ENCODE peak calls at places on chromosomes 1 and 21, in eight cellular contexts. I is A549, O is SK-N-SH, B is H1, V is ovary, S is esophagus muscularis mucosa, X is suprapubic skin, U is transverse colon. N is an unnamed sample.

GRCh38 chr1:154481058-154481457 is 21.0 kb upstream of the TDRD10 start:
- DNase-seq in V (no peak), B (no peak), U (no peak), X (peak; percentile 16), I (no peak), S (no peak), O (peak; percentile 46), N (no peak)

GRCh38 chr1:203428981-203429599 is 46.5 kb upstream of the PRELP start:
- DNase-seq in O (no peak), B (no peak), V (no peak), S (no peak), X (no peak), U (peak; percentile 79), I (no peak), N (no peak)

GRCh38 chr1:34684246-34684645 is 70.6 kb upstream of the GJB5 start:
- DNase-seq in X (no peak), S (no peak), O (no peak), V (no peak), I (no peak), B (peak; percentile 17), U (no peak), N (no peak)

GRCh38 chr1:66012076-66012769 is 219.5 kb downstream of the PDE4B start:
- DNase-seq in U (no peak), I (no peak), O (no peak), X (no peak), S (no peak), V (no peak), B (no peak), N (no peak)

GRCh38 chr1:16135501-16135900 is 20.4 kb downstream of the EPHA2 start:
- DNase-seq in U (no peak), X (no peak), O (no peak), I (no peak), V (no peak), S (no peak), B (no peak), N (no peak)

GRCh38 chr1:230057681-230058565 is 9.1 kb upstream of the GALNT2 start:
- DNase-seq in O (no peak), B (no peak), X (no peak), S (peak; percentile 88), I (no peak), V (no peak), U (no peak), N (no peak)

GRCh38 chr1:183159960-183160359 is 26.1 kb upstream of the LAMC2 start:
- DNase-seq in V (no peak), S (no peak), B (peak; percentile 2), I (peak; percentile 95), O (no peak), X (no peak), U (peak; percentile 91), N (no peak)

GRCh38 chr1:117826551-117827078 is 102.8 kb downstream of the GDAP2 start:
- DNase-seq in V (peak; percentile 44), I (peak; percentile 54), O (peak; percentile 9), B (no peak), X (peak; percentile 81), U (no peak), S (no peak), N (no peak)

GRCh38 chr1:223227486-223228196 is 84.6 kb upstream of the TLR5 start:
- DNase-seq in B (no peak), I (no peak), U (no peak), X (peak; percentile 29), S (no peak), O (no peak), V (no peak), N (no peak)

GRCh38 chr1:17765444-17766411 is 10.6 kb downstream of the ACTL8 start:
- DNase-seq in O (no peak), I (peak; percentile 76), V (no peak), X (no peak), S (no peak), U (no peak), B (no peak), N (no peak)

GRCh38 chr21:36661511-36662309 is 37.2 kb upstream of the SIM2 start:
- DNase-seq in B (no peak), O (peak; percentile 43), V (no peak), U (peak; percentile 37), S (no peak), I (peak; percentile 54), X (no peak), N (no peak)

GRCh38 chr1:201028473-201028889 is 5.0 kb upstream of the KIF21B start:
- DNase-seq in S (no peak), X (no peak), U (peak; percentile 79), O (no peak), B (no peak), V (no peak), I (no peak), N (no peak)

GRCh38 chr1:26677306-26678115 is 18.3 kb upstream of the ARID1A start:
- DNase-seq in S (peak; percentile 92), X (peak; percentile 82), O (peak; percentile 39), V (peak; percentile 82), I (peak; percentile 92), B (no peak), U (peak; percentile 92), N (peak; percentile 80)

GRCh38 chr1:165858364-165858823 is 31.0 kb downstream of the UCK2 start:
- DNase-seq in U (no peak), V (no peak), B (no peak), I (no peak), O (no peak), X (no peak), S (no peak), N (no peak)

GRCh38 chr1:165855010-165855838 is 27.8 kb downstream of the UCK2 start:
- DNase-seq in B (no peak), O (no peak), V (no peak), X (no peak), I (no peak), U (no peak), S (no peak), N (no peak)

GRCh38 chr1:165856606-165857005 is 29.2 kb downstream of the UCK2 start:
- DNase-seq in I (no peak), O (no peak), X (no peak), S (no peak), U (no peak), B (no peak), V (no peak), N (no peak)

GRCh38 chr1:165858928-165859845 is 31.8 kb downstream of the UCK2 start:
- DNase-seq in U (no peak), X (no peak), O (no peak), V (no peak), S (no peak), I (no peak), B (no peak), N (no peak)

DNA sequence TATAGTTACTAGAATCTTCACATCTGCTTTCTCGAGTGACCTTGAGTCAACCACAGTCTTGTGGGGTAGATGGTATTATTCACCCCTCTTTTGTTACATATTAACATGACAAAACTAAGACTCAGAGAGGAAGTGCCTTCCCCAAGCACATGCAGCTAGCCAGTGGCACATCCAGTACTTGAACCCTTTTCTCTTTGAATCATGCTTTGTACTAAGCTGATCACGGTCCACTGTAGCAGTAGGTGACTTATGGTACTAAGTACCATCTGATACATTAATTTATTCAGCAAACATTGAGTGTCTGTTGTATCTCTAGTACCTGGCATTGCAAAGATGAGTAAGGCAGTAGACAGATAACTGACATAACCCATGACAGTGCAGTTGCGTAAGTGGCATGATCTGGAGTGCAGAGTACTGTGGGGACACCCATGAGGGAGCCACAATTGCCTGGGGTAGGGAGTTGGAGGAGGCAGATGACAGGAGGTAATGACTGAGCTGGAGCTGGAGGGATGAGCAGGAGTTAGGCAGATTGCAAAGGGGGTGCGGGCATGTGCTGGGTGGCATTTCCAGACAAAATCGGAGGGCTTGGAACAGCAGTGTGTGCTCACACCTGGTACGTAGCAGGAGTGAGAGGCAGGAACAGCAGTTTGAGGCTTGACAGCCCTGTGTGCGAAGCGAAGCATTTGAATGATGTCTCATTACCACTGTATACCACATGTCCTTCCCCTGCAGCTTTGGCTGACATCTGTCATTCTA is 29.8 kb downstream of the UCK2 start:
- DNase-seq in O (no peak), I (peak; percentile 33), X (no peak), V (no peak), B (no peak), U (no peak), S (no peak), N (no peak)
- TF ChIP-seq EP300 in O (no peak), I (no peak), X (no peak), V (no peak), B (no peak), U (no peak), S (no peak), N (no peak)

GRCh38 chr1:218985424-218985823 is 188.3 kb upstream of the LYPLAL1 start:
- DNase-seq in V (no peak), U (no peak), X (no peak), S (no peak), O (no peak), B (no peak), I (no peak), N (no peak)

GRCh38 chr1:218986816-218987215 is 186.9 kb upstream of the LYPLAL1 start:
- DNase-seq in S (no peak), B (no peak), V (no peak), U (no peak), I (no peak), O (no peak), X (no peak), N (no peak)

GRCh38 chr1:218983433-218983832 is 190.2 kb upstream of the LYPLAL1 start:
- DNase-seq in V (no peak), S (no peak), X (no peak), U (no peak), O (no peak), B (no peak), I (no peak), N (no peak)

GRCh38 chr1:218982482-218982881 is 191.2 kb upstream of the LYPLAL1 start:
- DNase-seq in X (no peak), V (no peak), O (no peak), U (no peak), B (no peak), S (no peak), I (no peak), N (no peak)

DNA sequence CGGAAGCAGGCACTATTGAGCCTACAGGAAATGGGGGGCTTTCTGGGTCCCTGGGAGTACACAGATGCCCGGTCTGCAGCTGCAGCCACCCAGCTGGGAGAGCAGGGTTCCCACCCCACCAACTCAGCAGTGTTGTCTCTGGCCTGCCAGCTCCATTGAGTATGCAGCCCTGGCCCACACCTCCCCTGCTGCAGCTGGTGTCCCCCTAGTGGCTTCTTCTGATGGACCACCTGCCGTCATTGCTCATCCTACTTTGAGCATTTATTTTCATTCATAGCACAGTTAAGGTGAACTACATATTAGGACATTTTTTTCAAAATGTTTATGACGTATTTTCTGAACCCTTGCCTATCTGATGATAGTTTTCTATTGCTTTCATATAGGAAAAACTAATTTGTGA is 189.8 kb upstream of the LYPLAL1 start:
- DNase-seq in I (peak; percentile 14), B (no peak), V (no peak), S (no peak), O (peak; percentile 33), X (no peak), U (no peak), N (no peak)
- TF ChIP-seq CTCF in I (peak; percentile 8), B (peak; percentile 64), V (no peak), S (no peak), O (peak; percentile 39), X (no peak), U (no peak), N (no peak)

GRCh38 chr1:41006942-41007865 is 14.3 kb downstream of the SLFNL1 start:
- DNase-seq in U (no peak), O (no peak), V (no peak), B (no peak), X (no peak), S (no peak), I (no peak), N (no peak)
- TF ChIP-seq EP300 in U (no peak), O (no peak), V (no peak), B (no peak), X (no peak), S (no peak), I (no peak), N (no peak)

GRCh38 chr1:21497466-21498061 is 11.7 kb upstream of the ALPL start:
- DNase-seq in O (no peak), V (no peak), X (no peak), I (no peak), U (no peak), B (no peak), S (no peak), N (no peak)
- TF ChIP-seq CTCF in O (no peak), V (no peak), X (no peak), I (no peak), U (no peak), B (peak; percentile 51), S (no peak), N (no peak)